ENCODE peak calls at places on chromosomes 5 and 9, in eight cellular contexts. Z is hepatocyte, S is SK-N-SH, F is HCT116, A is neural progenitor cell, B is GM23248, N is PC-3, X is MM.1S. Q is an unnamed sample.

GRCh38 chr5:179815491-179816249 is 5.0 kb upstream of the SQSTM1 start:
- DNase-seq in N (no peak), X (no peak), F (no peak), Z (no peak), S (no peak), A (no peak), B (no peak), Q (no peak)

GRCh38 chr5:61802456-61802855 is 470.4 kb downstream of the ZSWIM6 start:
- DNase-seq in X (no peak), Z (no peak), B (no peak), F (no peak), A (no peak), S (no peak), N (no peak), Q (no peak)

GRCh38 chr5:124675921-124676846 is 70.3 kb downstream of the ZNF608 start:
- DNase-seq in N (no peak), F (no peak), X (no peak), Z (no peak), A (no peak), S (no peak), B (no peak), Q (no peak)

GRCh38 chr9:115888131-115888530 is 265.5 kb upstream of the PAPPA start:
- DNase-seq in F (no peak), X (no peak), Z (no peak), B (no peak), N (peak; percentile 7), S (no peak), A (no peak), Q (no peak)

GRCh38 chr9:112896131-112896530 is 5.5 kb upstream of the SLC46A2 start:
- DNase-seq in F (no peak), B (no peak), S (no peak), N (no peak), X (peak; percentile 54), A (no peak), Z (no peak), Q (no peak)

GRCh38 chr9:87683751-87684626 is 41.9 kb upstream of the CTSL start:
- DNase-seq in X (no peak), N (no peak), F (no peak), A (no peak), B (no peak), Z (peak; percentile 2), S (no peak), Q (peak; percentile 34)

GRCh38 chr5:82623094-82623514 is 344.9 kb upstream of the RPS23 start:
- DNase-seq in N (no peak), F (no peak), B (no peak), Z (peak; percentile 41), X (no peak), A (no peak), S (no peak), Q (no peak)

GRCh38 chr5:1467341-1468246 is 22.4 kb upstream of the SLC6A3 start:
- DNase-seq in F (no peak), Z (no peak), S (peak; percentile 27), A (no peak), N (no peak), X (no peak), B (no peak), Q (no peak)

GRCh38 chr9:114110180-114110579 is 11.1 kb upstream of the KIF12 start:
- DNase-seq in Z (no peak), F (no peak), B (peak; percentile 82), S (no peak), N (peak; percentile 71), A (no peak), X (no peak), Q (no peak)

GRCh38 chr5:176742246-176743105 is 67.9 kb upstream of the UNC5A start:
- DNase-seq in S (peak; percentile 22), F (no peak), X (no peak), N (no peak), A (no peak), Z (no peak), B (no peak), Q (no peak)

GRCh38 chr5:90878549-90879196 is 320.1 kb downstream of the ADGRV1 start:
- DNase-seq in Z (peak; percentile 47), X (no peak), S (no peak), A (no peak), N (peak; percentile 59), F (no peak), B (peak; percentile 44), Q (no peak)

GRCh38 chr9:20884985-20885593 is 146.4 kb downstream of the HACD4 start:
- DNase-seq in X (peak; percentile 37), A (peak; percentile 59), Z (peak; percentile 62), F (peak; percentile 12), B (peak; percentile 66), N (peak; percentile 54), S (peak; percentile 17), Q (peak; percentile 81)
- TF ChIP-seq EZH2phosphoT487 in X (no peak), A (no peak), Z (no peak), F (no peak), B (no peak), N (no peak), S (no peak), Q (no peak)

DNA sequence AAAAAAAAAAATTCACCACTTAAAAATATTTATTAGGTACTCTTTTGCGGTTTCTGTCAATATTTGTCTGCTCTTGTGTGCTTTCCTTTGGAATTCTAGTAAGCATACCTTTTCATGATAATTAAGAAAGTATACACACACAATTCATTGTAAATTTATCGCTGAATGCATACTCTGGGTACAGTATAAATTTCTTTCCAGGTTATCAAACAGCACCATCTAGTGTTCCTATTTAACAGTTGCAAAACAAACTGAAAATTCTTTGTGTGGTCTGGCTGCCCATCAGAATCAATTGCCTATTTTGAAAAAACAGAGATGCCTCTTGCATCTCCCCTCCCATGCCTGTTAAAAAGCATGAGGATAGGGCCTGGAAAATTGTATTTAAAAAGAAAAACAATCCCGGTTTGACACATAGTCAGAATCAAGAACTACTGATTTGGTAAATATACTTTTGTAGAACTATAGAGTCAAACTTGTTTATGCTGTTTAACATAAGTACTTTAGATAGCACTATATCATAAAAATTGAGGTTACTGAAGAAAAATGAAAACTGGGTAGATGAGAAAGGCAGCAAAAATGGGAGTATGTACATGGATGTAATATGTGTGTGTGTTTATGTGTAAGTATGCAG is 16.2 kb downstream of the PGGT1B start:
- DNase-seq in Z (peak; percentile 40), N (peak; percentile 71), X (peak; percentile 44), B (peak; percentile 64), A (peak; percentile 54), S (peak; percentile 42), F (peak; percentile 35), Q (peak; percentile 75)
- H4K20me1 ChIP-seq in Z (no peaks in the 10 kb centered on the region), N (peaks cover 13% of the 10 kb centered on the region), X (no peaks in the 10 kb centered on the region), B (no peaks in the 10 kb centered on the region), A (peaks cover 13% of the 10 kb centered on the region), S (peaks cover 23% of the 10 kb centered on the region), F (no peaks in the 10 kb centered on the region), Q (no peaks in the 10 kb centered on the region)

GRCh38 chr5:76081811-76082783 is 1.1 kb upstream of the SV2C start:
- DNase-seq in B (no peak), F (no peak), A (peak; percentile 45), Z (no peak), N (no peak), S (peak; percentile 82), X (no peak), Q (peak; percentile 33)
- H3K27me3 ChIP-seq in B (peaks cover 52% of the 10 kb centered on the region), F (peaks cover 32% of the 10 kb centered on the region), A (peaks cover 100% of the 10 kb centered on the region), Z (peaks cover 96% of the 10 kb centered on the region), N (peaks cover 58% of the 10 kb centered on the region), S (peaks cover 28% of the 10 kb centered on the region), X (no peaks in the 10 kb centered on the region), Q (peaks cover 88% of the 10 kb centered on the region)

DNA sequence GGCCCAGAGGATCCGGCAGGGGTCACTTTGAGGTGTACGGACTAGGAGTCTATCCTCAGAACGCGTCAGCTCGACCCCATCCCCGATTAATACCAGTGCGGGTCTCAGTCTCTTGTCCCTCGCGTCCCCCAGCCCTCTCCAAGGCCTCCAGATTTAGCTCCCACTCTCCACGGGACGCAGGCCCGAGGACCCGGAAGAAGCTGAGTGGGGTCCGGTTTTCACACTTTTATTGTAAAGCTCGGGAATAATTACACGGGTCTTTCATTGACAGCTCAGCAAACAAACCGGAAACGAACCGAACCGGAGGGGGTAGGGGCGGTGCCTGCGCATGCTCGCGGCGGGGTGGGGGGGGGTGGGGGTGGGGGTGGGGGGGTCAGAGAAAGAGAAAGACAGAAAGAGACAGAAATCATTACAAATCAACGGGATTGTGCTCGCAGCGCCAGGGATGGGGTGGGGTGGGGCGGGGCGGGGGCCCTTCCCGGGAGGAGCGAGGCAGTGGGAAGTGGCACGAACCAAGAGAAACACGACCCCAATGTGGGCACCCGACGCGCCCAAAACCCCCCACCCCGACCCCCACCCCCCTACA is 27.9 kb downstream of the PCDH1 start:
- DNase-seq in Z (peak; percentile 48), N (peak; percentile 16), B (peak; percentile 67), A (peak; percentile 29), S (peak; percentile 83), X (no peak), F (no peak), Q (no peak)
- TF ChIP-seq EZH2phosphoT487 in Z (no peak), N (no peak), B (no peak), A (no peak), S (no peak), X (no peak), F (no peak), Q (no peak)

GRCh38 chr5:16457853-16458252 is 7.7 kb downstream of the ZNF622 start:
- DNase-seq in X (no peak), F (no peak), S (no peak), B (peak; percentile 65), N (no peak), A (no peak), Z (no peak), Q (no peak)
- H4K20me1 ChIP-seq in X (peaks cover 8% of the 10 kb centered on the region), F (no peaks in the 10 kb centered on the region), S (peaks cover 38% of the 10 kb centered on the region), B (peaks cover 9% of the 10 kb centered on the region), N (peaks cover 29% of the 10 kb centered on the region), A (no peaks in the 10 kb centered on the region), Z (peaks cover 28% of the 10 kb centered on the region), Q (peaks cover 3% of the 10 kb centered on the region)

GRCh38 chr9:135330307-135330631 is 149.3 kb upstream of the PPP1R26 start:
- DNase-seq in X (no peak), A (no peak), N (no peak), B (no peak), F (no peak), S (peak; percentile 45), Z (no peak), Q (no peak)

GRCh38 chr9:135328485-135329417 is 150.8 kb upstream of the PPP1R26 start:
- DNase-seq in B (no peak), N (no peak), F (no peak), S (peak; percentile 82), Z (no peak), A (no peak), X (no peak), Q (no peak)

GRCh38 chr9:135330685-135331590 is 148.6 kb upstream of the PPP1R26 start:
- DNase-seq in X (no peak), N (no peak), S (peak; percentile 30), F (no peak), B (no peak), Z (no peak), A (no peak), Q (no peak)

GRCh38 chr9:135332516-135332915 is 147.1 kb upstream of the PPP1R26 start:
- DNase-seq in N (no peak), Z (no peak), A (no peak), S (no peak), X (no peak), F (no peak), B (no peak), Q (no peak)

GRCh38 chr9:135329571-135330306 is 149.8 kb upstream of the PPP1R26 start:
- DNase-seq in S (peak; percentile 38), B (no peak), A (peak; percentile 67), X (no peak), F (no peak), Z (no peak), N (no peak), Q (peak; percentile 75)
- H3K27me3 ChIP-seq in S (no peaks in the 10 kb centered on the region), B (no peaks in the 10 kb centered on the region), A (no peaks in the 10 kb centered on the region), X (peaks cover 66% of the 10 kb centered on the region), F (no peaks in the 10 kb centered on the region), Z (no peaks in the 10 kb centered on the region), N (no peaks in the 10 kb centered on the region), Q (no peaks in the 10 kb centered on the region)